ENCODE peak calls at places on chromosome 13, in five cellular contexts. One of them, this sample, is unnamed.

GRCh38 chr13:99931462-99931861 is 40.1 kb downstream of the ZIC5 start:
- DNase-seq in neuronal stem cell: no peak
- DNase-seq in HCEC 1CT: no peak
- DNase-seq in iPS-NIHi11: no peak
- DNase-seq in iPS DF 6.9: no peak
- DNase-seq in this sample: no peak

GRCh38 chr13:42048625-42049453 is at the start of gene DGKH:
- DNase-seq in iPS DF 6.9: no peak
- DNase-seq in HCEC 1CT: peak; percentile 79
- DNase-seq in neuronal stem cell: peak; percentile 72
- DNase-seq in iPS-NIHi11: peak; percentile 92
- DNase-seq in this sample: peak; percentile 58

GRCh38 chr13:80334582-80335260 is 6.2 kb downstream of the SPRY2 start:
- DNase-seq in iPS-NIHi11: no peak
- DNase-seq in neuronal stem cell: no peak
- DNase-seq in HCEC 1CT: peak; percentile 53
- DNase-seq in iPS DF 6.9: no peak
- DNase-seq in this sample: no peak

GRCh38 chr13:26420282-26420960 is 137.1 kb upstream of the WASF3 start:
- DNase-seq in iPS-NIHi11: no peak
- DNase-seq in neuronal stem cell: no peak
- DNase-seq in iPS DF 6.9: no peak
- DNase-seq in HCEC 1CT: no peak
- DNase-seq in this sample: no peak

GRCh38 chr13:24119593-24120508 is 40.7 kb upstream of the SPATA13 start:
- DNase-seq in neuronal stem cell: no peak
- DNase-seq in iPS-NIHi11: peak; percentile 34
- DNase-seq in HCEC 1CT: no peak
- DNase-seq in iPS DF 6.9: no peak
- DNase-seq in this sample: no peak

GRCh38 chr13:97076898-97077297 is 82.6 kb upstream of the OXGR1 start:
- DNase-seq in neuronal stem cell: no peak
- DNase-seq in iPS-NIHi11: no peak
- DNase-seq in iPS DF 6.9: no peak
- DNase-seq in HCEC 1CT: no peak
- DNase-seq in this sample: no peak

GRCh38 chr13:80341771-80342271 is 895 bp upstream of the SPRY2 start:
- DNase-seq in neuronal stem cell: peak; percentile 74
- DNase-seq in iPS-NIHi11: peak; percentile 49
- DNase-seq in iPS DF 6.9: no peak
- DNase-seq in HCEC 1CT: peak; percentile 44
- DNase-seq in this sample: peak; percentile 45

GRCh38 chr13:83731113-83731512 is 151.2 kb downstream of the SLITRK1 start:
- DNase-seq in HCEC 1CT: no peak
- DNase-seq in iPS-NIHi11: no peak
- DNase-seq in neuronal stem cell: no peak
- DNase-seq in iPS DF 6.9: no peak
- DNase-seq in this sample: no peak

GRCh38 chr13:30572859-30573275 is 44.9 kb upstream of the USPL1 start:
- DNase-seq in HCEC 1CT: peak; percentile 65
- DNase-seq in neuronal stem cell: no peak
- DNase-seq in iPS DF 6.9: no peak
- DNase-seq in iPS-NIHi11: peak; percentile 15
- DNase-seq in this sample: peak; percentile 33

GRCh38 chr13:23991119-23991518 is 93.8 kb upstream of the C1QTNF9B start:
- DNase-seq in HCEC 1CT: no peak
- DNase-seq in neuronal stem cell: no peak
- DNase-seq in iPS DF 6.9: no peak
- DNase-seq in iPS-NIHi11: no peak
- DNase-seq in this sample: no peak

GRCh38 chr13:95713651-95714050 is 36.7 kb downstream of the DNAJC3 start:
- DNase-seq in neuronal stem cell: no peak
- DNase-seq in HCEC 1CT: peak; percentile 45
- DNase-seq in iPS-NIHi11: no peak
- DNase-seq in iPS DF 6.9: no peak
- DNase-seq in this sample: no peak

GRCh38 chr13:110347535-110348308 is 40.6 kb downstream of the COL4A2 start:
- DNase-seq in iPS DF 6.9: no peak
- DNase-seq in iPS-NIHi11: no peak
- DNase-seq in neuronal stem cell: no peak
- DNase-seq in HCEC 1CT: peak; percentile 82
- DNase-seq in this sample: no peak

GRCh38 chr13:52447354-52447753 is 3.1 kb downstream of the VPS36 start:
- DNase-seq in neuronal stem cell: no peak
- DNase-seq in HCEC 1CT: no peak
- DNase-seq in iPS-NIHi11: no peak
- DNase-seq in iPS DF 6.9: no peak
- DNase-seq in this sample: no peak

GRCh38 chr13:107642841-107643240 is 572.5 kb downstream of the LIG4 start:
- DNase-seq in HCEC 1CT: no peak
- DNase-seq in iPS-NIHi11: no peak
- DNase-seq in iPS DF 6.9: no peak
- DNase-seq in neuronal stem cell: no peak
- DNase-seq in this sample: no peak

GRCh38 chr13:95564948-95565347 is 12.4 kb downstream of the CLDN10 start:
- DNase-seq in HCEC 1CT: peak; percentile 49
- DNase-seq in iPS DF 6.9: no peak
- DNase-seq in neuronal stem cell: no peak
- DNase-seq in iPS-NIHi11: no peak
- DNase-seq in this sample: peak; percentile 19

GRCh38 chr13:72141845-72142470 is 275.0 kb upstream of the DACH1 start:
- DNase-seq in HCEC 1CT: no peak
- DNase-seq in iPS-NIHi11: no peak
- DNase-seq in iPS DF 6.9: no peak
- DNase-seq in neuronal stem cell: no peak
- DNase-seq in this sample: no peak

GRCh38 chr13:51764184-51765141 is 39.5 kb downstream of the DHRS12 start:
- DNase-seq in neuronal stem cell: no peak
- DNase-seq in iPS-NIHi11: no peak
- DNase-seq in HCEC 1CT: peak; percentile 78
- DNase-seq in iPS DF 6.9: no peak
- DNase-seq in this sample: peak; percentile 28

GRCh38 chr13:97471721-97472120 is 37.8 kb downstream of the RAP2A start:
- DNase-seq in HCEC 1CT: peak; percentile 13
- DNase-seq in neuronal stem cell: no peak
- DNase-seq in iPS DF 6.9: no peak
- DNase-seq in iPS-NIHi11: no peak
- DNase-seq in this sample: no peak

GRCh38 chr13:37144661-37145060 is 39.2 kb upstream of the CSNK1A1L start:
- DNase-seq in HCEC 1CT: peak; percentile 21
- DNase-seq in neuronal stem cell: no peak
- DNase-seq in iPS-NIHi11: no peak
- DNase-seq in iPS DF 6.9: no peak
- DNase-seq in this sample: no peak

GRCh38 chr13:28831117-28831516 is 11.0 kb downstream of the MTUS2 start:
- DNase-seq in iPS-NIHi11: no peak
- DNase-seq in neuronal stem cell: no peak
- DNase-seq in iPS DF 6.9: no peak
- DNase-seq in HCEC 1CT: no peak
- DNase-seq in this sample: no peak

This sample was measured in COLO829.